ENCODE peak calls at places on chromosomes 3 and 15, in four cellular contexts. A is fibroblast of lung, K is colonic mucosa, C is psoas muscle. Q is an unnamed sample.

GRCh38 chr3:105369501-105370371 is 3.0 kb downstream of the ALCAM start:
- DNase-seq in K (peak; percentile 80), A (peak; percentile 86), C (peak; percentile 80), Q (peak; percentile 83)

GRCh38 chr15:92471263-92471662 is 77.6 kb downstream of the ST8SIA2 start:
- DNase-seq in A (no peak), C (no peak), K (no peak), Q (no peak)

GRCh38 chr15:31042731-31043130 is 51.3 kb upstream of the MTMR10 start:
- DNase-seq in A (no peak), K (no peak), C (no peak), Q (no peak)

GRCh38 chr15:60589253-60589652 is 110.3 kb upstream of the ICE2 start:
- DNase-seq in C (no peak), A (no peak), K (no peak), Q (no peak)

GRCh38 chr3:182259579-182259978 is 533.7 kb upstream of the ATP11B start:
- DNase-seq in C (no peak), K (no peak), A (no peak), Q (no peak)

GRCh38 chr15:91235376-91235775 is 135.3 kb downstream of the SV2B start:
- DNase-seq in C (no peak), K (no peak), A (no peak), Q (no peak)

GRCh38 chr3:49316696-49317457 is 23.0 kb downstream of the USP4 start:
- DNase-seq in K (peak; percentile 18), C (no peak), A (no peak), Q (no peak)

GRCh38 chr3:110814170-110815007 is 257.2 kb upstream of the NECTIN3 start:
- DNase-seq in A (peak; percentile 98), C (no peak), K (peak; percentile 18), Q (peak; percentile 93)

GRCh38 chr3:127662051-127662469 is 10.7 kb upstream of the ABTB1 start:
- DNase-seq in A (no peak), C (no peak), K (no peak), Q (no peak)

GRCh38 chr3:28317438-28318022 is 31.0 kb upstream of the ZCWPW2 start:
- DNase-seq in A (peak; percentile 47), C (no peak), K (peak; percentile 28), Q (peak; percentile 35)

GRCh38 chr3:41893977-41894376 is 67.9 kb downstream of the ULK4 start:
- DNase-seq in C (no peak), K (peak; percentile 37), A (peak; percentile 75), Q (peak; percentile 73)

GRCh38 chr3:79729096-79729495 is 38.7 kb downstream of the ROBO1 start:
- DNase-seq in K (no peak), A (peak; percentile 48), C (no peak), Q (peak; percentile 85)

GRCh38 chr3:79726795-79727194 is 41.0 kb downstream of the ROBO1 start:
- DNase-seq in C (no peak), A (no peak), K (no peak), Q (no peak)

GRCh38 chr3:79724206-79724605 is 43.6 kb downstream of the ROBO1 start:
- DNase-seq in A (no peak), C (no peak), K (no peak), Q (no peak)
- TF ChIP-seq CTCF in A (no peak), C (no peak), K (no peak), Q (no peak)

GRCh38 chr3:113628316-113628715 is 68.1 kb downstream of the USF3 start:
- DNase-seq in K (no peak), A (no peak), C (no peak), Q (no peak)

GRCh38 chr3:113623827-113624226 is 72.6 kb downstream of the USF3 start:
- DNase-seq in A (no peak), K (no peak), C (no peak), Q (no peak)

GRCh38 chr3:113625724-113626348 is 70.6 kb downstream of the USF3 start:
- DNase-seq in A (no peak), C (no peak), K (no peak), Q (no peak)

GRCh38 chr3:113628788-113629187 is 67.7 kb downstream of the USF3 start:
- DNase-seq in K (no peak), C (no peak), A (no peak), Q (no peak)

DNA sequence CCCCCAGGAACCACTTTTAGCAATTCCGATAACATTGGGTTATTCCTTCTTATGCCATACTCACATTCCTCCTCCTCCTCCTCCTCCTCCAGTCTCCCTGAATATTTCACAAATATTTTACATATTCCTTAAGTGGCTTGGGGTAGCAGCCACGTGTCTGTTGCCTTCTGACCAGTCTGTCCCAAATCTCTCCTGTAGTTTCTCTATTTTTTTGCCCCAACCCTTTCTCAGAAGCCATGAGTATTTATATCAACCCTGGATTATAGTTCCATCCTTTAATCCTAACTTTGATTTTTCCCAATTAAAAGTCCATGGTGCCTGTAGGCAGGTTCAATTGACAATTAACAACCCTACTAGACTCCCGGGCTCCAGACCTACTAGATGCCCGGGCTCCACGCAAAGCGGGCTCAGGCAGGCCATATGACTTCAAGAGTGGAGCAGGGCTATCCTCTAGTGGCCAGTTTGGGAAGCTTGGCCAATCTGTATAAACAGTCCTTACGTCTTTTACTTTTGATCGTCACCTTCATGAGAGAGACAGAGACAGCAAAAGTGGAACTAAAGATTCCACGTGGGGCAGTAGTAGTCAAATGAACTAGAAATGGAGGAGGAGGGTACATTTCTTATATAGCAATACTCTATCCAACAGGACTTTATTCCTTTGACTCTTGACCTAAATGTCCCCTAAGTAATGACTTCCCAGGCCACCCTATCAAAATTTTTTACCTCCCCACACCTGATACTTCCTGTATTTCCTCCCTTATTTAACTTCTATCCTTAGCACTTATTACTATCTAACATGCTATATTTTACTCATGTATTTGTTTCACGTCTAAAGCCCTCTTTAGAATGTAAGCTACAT is 69.7 kb downstream of the USF3 start:
- DNase-seq in A (peak; percentile 74), C (peak; percentile 64), K (peak; percentile 59), Q (peak; percentile 71)
- H3K4me3 ChIP-seq in A (no peak overlapping the region), C (peak overlapping the region; percentile 23), K (no peak overlapping the region), Q (no peak overlapping the region)

GRCh38 chr3:177914224-177914623 is 622.0 kb upstream of the KCNMB2 start:
- DNase-seq in C (no peak), A (no peak), K (no peak), Q (no peak)
- TF ChIP-seq CTCF in C (no peak), A (no peak), K (no peak), Q (no peak)

GRCh38 chr3:191220908-191221307 is 21.9 kb downstream of the OSTN start:
- DNase-seq in C (no peak), K (no peak), A (no peak), Q (no peak)
- H3K4me3 ChIP-seq in C (no peak overlapping the region), K (no peak overlapping the region), A (no peak overlapping the region), Q (no peak overlapping the region)